ENCODE peak calls at places on chromosomes 5 and 9, in ten cellular contexts. One of them, this sample, is unnamed. For H4K20me1 and H3K4me1, the result is how much of the 10 kb centered on the place peaks cover.

GRCh38 chr9:134134949-134135342 is 936 bp upstream of the WDR5 start:
- DNase-seq in neural progenitor cell: no peak
- DNase-seq in GM23248: no peak
- DNase-seq in HepG2: no peak
- DNase-seq in HCT116: no peak
- DNase-seq in IMR-90: no peak
- DNase-seq in H1: no peak
- DNase-seq in mammary epithelial cell: peak
- DNase-seq in PC-3: peak
- DNase-seq in MM.1S: peak
- DNase-seq in this sample: no peak

GRCh38 chr9:38431101-38431500 is 6.8 kb upstream of the IGFBPL1 start:
- DNase-seq in PC-3: no peak
- DNase-seq in H1: no peak
- DNase-seq in GM23248: no peak
- DNase-seq in mammary epithelial cell: no peak
- DNase-seq in IMR-90: no peak
- DNase-seq in neural progenitor cell: no peak
- DNase-seq in HCT116: no peak
- DNase-seq in HepG2: no peak
- DNase-seq in MM.1S: no peak
- DNase-seq in this sample: no peak

GRCh38 chr5:163696270-163696887 is 191.0 kb downstream of the MAT2B start:
- DNase-seq in MM.1S: peak
- DNase-seq in HepG2: peak
- DNase-seq in mammary epithelial cell: peak
- DNase-seq in IMR-90: peak
- DNase-seq in neural progenitor cell: peak
- DNase-seq in GM23248: peak
- DNase-seq in PC-3: peak
- DNase-seq in HCT116: peak
- DNase-seq in H1: peak
- DNase-seq in this sample: peak

GRCh38 chr9:109311281-109311680 is 9.6 kb downstream of the EPB41L4B start:
- DNase-seq in H1: no peak
- DNase-seq in MM.1S: no peak
- DNase-seq in mammary epithelial cell: peak
- DNase-seq in PC-3: no peak
- DNase-seq in neural progenitor cell: no peak
- DNase-seq in HepG2: no peak
- DNase-seq in HCT116: no peak
- DNase-seq in GM23248: peak
- DNase-seq in IMR-90: peak
- DNase-seq in this sample: no peak

GRCh38 chr9:85528142-85528541 is 213.6 kb downstream of the AGTPBP1 start:
- DNase-seq in HCT116: no peak
- DNase-seq in MM.1S: no peak
- DNase-seq in H1: no peak
- DNase-seq in neural progenitor cell: no peak
- DNase-seq in PC-3: no peak
- DNase-seq in HepG2: no peak
- DNase-seq in mammary epithelial cell: no peak
- DNase-seq in GM23248: no peak
- DNase-seq in IMR-90: no peak
- DNase-seq in this sample: no peak

GRCh38 chr5:107461770-107462169 is 209.0 kb downstream of the EFNA5 start:
- DNase-seq in MM.1S: no peak
- DNase-seq in IMR-90: no peak
- DNase-seq in GM23248: no peak
- DNase-seq in neural progenitor cell: no peak
- DNase-seq in mammary epithelial cell: no peak
- DNase-seq in PC-3: no peak
- DNase-seq in HepG2: no peak
- DNase-seq in H1: no peak
- DNase-seq in HCT116: no peak
- DNase-seq in this sample: no peak

GRCh38 chr9:115135786-115136185 is 17.8 kb upstream of the TNC start:
- DNase-seq in MM.1S: no peak
- DNase-seq in neural progenitor cell: no peak
- DNase-seq in IMR-90: peak
- DNase-seq in HepG2: no peak
- DNase-seq in GM23248: peak
- DNase-seq in mammary epithelial cell: no peak
- DNase-seq in PC-3: no peak
- DNase-seq in H1: no peak
- DNase-seq in HCT116: no peak
- DNase-seq in this sample: no peak

GRCh38 chr9:110900451-110900850 is 137.8 kb downstream of the LPAR1 start:
- DNase-seq in HCT116: no peak
- DNase-seq in MM.1S: no peak
- DNase-seq in GM23248: peak
- DNase-seq in IMR-90: peak
- DNase-seq in HepG2: no peak
- DNase-seq in mammary epithelial cell: no peak
- DNase-seq in PC-3: peak
- DNase-seq in H1: no peak
- DNase-seq in neural progenitor cell: no peak
- DNase-seq in this sample: no peak

GRCh38 chr9:70411930-70412677 is 2.4 kb downstream of the KLF9 start:
- DNase-seq in mammary epithelial cell: peak
- DNase-seq in HCT116: peak
- DNase-seq in MM.1S: peak
- DNase-seq in IMR-90: peak
- DNase-seq in H1: peak
- DNase-seq in PC-3: no peak
- DNase-seq in neural progenitor cell: no peak
- DNase-seq in HepG2: peak
- DNase-seq in GM23248: peak
- DNase-seq in this sample: no peak

GRCh38 chr5:51484326-51484725 is 101.1 kb downstream of the ISL1 start:
- DNase-seq in GM23248: no peak
- DNase-seq in PC-3: no peak
- DNase-seq in MM.1S: no peak
- DNase-seq in HCT116: no peak
- DNase-seq in mammary epithelial cell: no peak
- DNase-seq in neural progenitor cell: no peak
- DNase-seq in HepG2: no peak
- DNase-seq in H1: no peak
- DNase-seq in IMR-90: no peak
- DNase-seq in this sample: no peak

GRCh38 chr5:131355972-131356528 is 92.2 kb downstream of the CDC42SE2 start:
- DNase-seq in H1: no peak
- DNase-seq in PC-3: no peak
- DNase-seq in mammary epithelial cell: no peak
- DNase-seq in GM23248: peak
- DNase-seq in HCT116: no peak
- DNase-seq in neural progenitor cell: no peak
- DNase-seq in IMR-90: peak
- DNase-seq in HepG2: no peak
- DNase-seq in MM.1S: no peak
- DNase-seq in this sample: no peak

GRCh38 chr5:40429258-40430111 is 250.2 kb upstream of the PTGER4 start:
- DNase-seq in GM23248: peak
- DNase-seq in PC-3: peak
- DNase-seq in HCT116: no peak
- DNase-seq in MM.1S: no peak
- DNase-seq in mammary epithelial cell: peak
- DNase-seq in neural progenitor cell: no peak
- DNase-seq in IMR-90: peak
- DNase-seq in H1: no peak
- DNase-seq in HepG2: no peak
- DNase-seq in this sample: no peak

GRCh38 chr5:115450741-115451140 is 93.8 kb downstream of the FEM1C start:
- DNase-seq in HCT116: no peak
- DNase-seq in IMR-90: peak
- DNase-seq in H1: no peak
- DNase-seq in PC-3: no peak
- DNase-seq in mammary epithelial cell: peak
- DNase-seq in HepG2: no peak
- DNase-seq in neural progenitor cell: no peak
- DNase-seq in GM23248: peak
- DNase-seq in MM.1S: no peak
- DNase-seq in this sample: no peak

GRCh38 chr5:159548517-159548916 is 218.2 kb upstream of the IL12B start:
- DNase-seq in HCT116: no peak
- DNase-seq in H1: no peak
- DNase-seq in MM.1S: no peak
- DNase-seq in PC-3: no peak
- DNase-seq in neural progenitor cell: no peak
- DNase-seq in mammary epithelial cell: no peak
- DNase-seq in IMR-90: no peak
- DNase-seq in HepG2: no peak
- DNase-seq in GM23248: no peak
- DNase-seq in this sample: no peak

GRCh38 chr9:134618163-134618822 is 23.3 kb upstream of the COL5A1 start:
- DNase-seq in mammary epithelial cell: no peak
- DNase-seq in H1: no peak
- DNase-seq in HCT116: no peak
- DNase-seq in neural progenitor cell: no peak
- DNase-seq in GM23248: peak
- DNase-seq in HepG2: no peak
- DNase-seq in MM.1S: no peak
- DNase-seq in PC-3: no peak
- DNase-seq in IMR-90: no peak
- DNase-seq in this sample: no peak

GRCh38 chr5:135695656-135696055 is 116.9 kb upstream of the CXCL14 start:
- DNase-seq in HepG2: no peak
- DNase-seq in IMR-90: no peak
- DNase-seq in neural progenitor cell: no peak
- DNase-seq in PC-3: no peak
- DNase-seq in HCT116: no peak
- DNase-seq in MM.1S: no peak
- DNase-seq in mammary epithelial cell: no peak
- DNase-seq in GM23248: no peak
- DNase-seq in H1: peak
- DNase-seq in this sample: no peak

GRCh38 chr5:10310073-10310779 is 2.5 kb upstream of the CMBL start:
- DNase-seq in HCT116: peak
- DNase-seq in MM.1S: peak
- DNase-seq in IMR-90: peak
- DNase-seq in PC-3: peak
- DNase-seq in mammary epithelial cell: peak
- DNase-seq in GM23248: peak
- DNase-seq in neural progenitor cell: no peak
- DNase-seq in H1: no peak
- DNase-seq in HepG2: peak
- DNase-seq in this sample: no peak

GRCh38 chr9:35645736-35646582 is 4.8 kb downstream of the SIT1 start:
- DNase-seq in PC-3: peak
- DNase-seq in HepG2: peak
- DNase-seq in HCT116: peak
- DNase-seq in neural progenitor cell: peak
- DNase-seq in IMR-90: no peak
- DNase-seq in MM.1S: peak
- DNase-seq in H1: peak
- DNase-seq in mammary epithelial cell: peak
- DNase-seq in GM23248: peak
- DNase-seq in this sample: no peak
- H4K20me1 ChIP-seq in PC-3: under half
- H4K20me1 ChIP-seq in HepG2: under half
- H4K20me1 ChIP-seq in HCT116: under half
- H4K20me1 ChIP-seq in neural progenitor cell: under half
- H4K20me1 ChIP-seq in IMR-90: under half
- H4K20me1 ChIP-seq in MM.1S: under half
- H4K20me1 ChIP-seq in H1: under half
- H4K20me1 ChIP-seq in mammary epithelial cell: under half
- H4K20me1 ChIP-seq in GM23248: under half
- H4K20me1 ChIP-seq in this sample: under half

DNA sequence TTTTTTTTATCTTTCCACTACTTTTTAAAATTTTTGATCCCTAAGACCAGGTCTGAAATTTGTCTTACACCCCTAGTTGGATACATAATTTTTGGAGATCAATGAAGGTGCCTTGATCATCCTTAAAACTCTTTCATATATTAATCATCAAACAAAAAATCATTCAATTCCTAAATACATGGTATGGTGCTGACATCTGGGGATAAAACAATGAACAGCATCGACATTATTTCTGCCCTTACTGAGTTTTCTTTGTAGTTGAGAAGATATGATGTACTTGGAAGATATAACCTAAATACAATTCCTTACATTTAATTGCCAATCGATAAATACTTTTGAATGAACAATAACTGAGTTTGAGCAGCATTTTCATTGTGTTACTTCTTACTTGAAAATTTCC is 18.3 kb downstream of the SPINK9 start:
- DNase-seq in GM23248: no peak
- DNase-seq in neural progenitor cell: no peak
- DNase-seq in HepG2: no peak
- DNase-seq in MM.1S: no peak
- DNase-seq in IMR-90: no peak
- DNase-seq in mammary epithelial cell: no peak
- DNase-seq in HCT116: no peak
- DNase-seq in H1: no peak
- DNase-seq in PC-3: peak
- DNase-seq in this sample: no peak
- H3K4me1 ChIP-seq in GM23248: under half
- H3K4me1 ChIP-seq in neural progenitor cell: under half
- H3K4me1 ChIP-seq in HepG2: under half
- H3K4me1 ChIP-seq in MM.1S: under half
- H3K4me1 ChIP-seq in IMR-90: under half
- H3K4me1 ChIP-seq in mammary epithelial cell: under half
- H3K4me1 ChIP-seq in HCT116: under half
- H3K4me1 ChIP-seq in H1: under half
- H3K4me1 ChIP-seq in PC-3: under half
- H3K4me1 ChIP-seq in this sample: under half

DNA sequence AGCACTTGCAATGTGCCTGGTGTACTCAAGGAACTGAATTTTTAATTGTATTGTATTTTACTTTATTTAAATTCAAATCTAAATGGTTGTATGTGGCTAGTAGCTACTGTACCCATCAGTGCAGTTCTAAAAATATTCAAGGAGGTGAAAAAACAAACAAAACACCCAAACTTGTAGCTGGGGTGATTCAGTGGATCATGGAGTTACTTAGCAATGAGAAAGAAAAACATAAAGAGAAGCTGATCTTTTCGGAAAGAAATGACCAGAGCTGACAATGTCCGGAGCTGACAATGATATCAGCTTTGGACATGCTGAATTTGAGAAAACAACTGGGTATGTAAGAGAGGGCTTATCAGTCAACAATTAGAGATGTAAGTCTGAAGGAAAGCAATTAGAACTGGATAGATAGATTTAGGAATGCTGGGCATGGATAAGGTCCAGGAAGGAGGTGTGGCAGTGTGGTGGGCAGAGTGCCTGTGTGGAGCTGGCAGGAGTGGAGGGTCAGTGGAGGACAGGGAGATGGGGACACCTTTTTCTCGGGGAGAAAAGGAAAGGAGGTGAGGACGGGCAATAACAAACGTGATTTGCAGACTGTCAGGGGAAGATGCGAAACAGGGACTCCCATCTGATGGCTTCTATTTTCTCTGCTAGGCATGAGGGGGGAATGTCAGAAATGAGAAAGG is 113.2 kb downstream of the DCP2 start:
- DNase-seq in mammary epithelial cell: no peak
- DNase-seq in PC-3: no peak
- DNase-seq in MM.1S: no peak
- DNase-seq in H1: no peak
- DNase-seq in IMR-90: peak
- DNase-seq in GM23248: peak
- DNase-seq in neural progenitor cell: no peak
- DNase-seq in HepG2: no peak
- DNase-seq in HCT116: no peak
- DNase-seq in this sample: no peak
- H3K9ac ChIP-seq in mammary epithelial cell: no peak
- H3K9ac ChIP-seq in PC-3: no peak
- H3K9ac ChIP-seq in MM.1S: no peak
- H3K9ac ChIP-seq in H1: no peak
- H3K9ac ChIP-seq in IMR-90: no peak
- H3K9ac ChIP-seq in GM23248: no peak
- H3K9ac ChIP-seq in neural progenitor cell: no peak
- H3K9ac ChIP-seq in HepG2: no peak
- H3K9ac ChIP-seq in HCT116: no peak
- H3K9ac ChIP-seq in this sample: no peak

GRCh38 chr9:124756011-124756410 is 15.1 kb downstream of the NR6A1 start:
- DNase-seq in GM23248: no peak
- DNase-seq in MM.1S: no peak
- DNase-seq in H1: no peak
- DNase-seq in mammary epithelial cell: no peak
- DNase-seq in IMR-90: no peak
- DNase-seq in PC-3: no peak
- DNase-seq in neural progenitor cell: no peak
- DNase-seq in HepG2: no peak
- DNase-seq in HCT116: no peak
- DNase-seq in this sample: no peak
- H4K20me1 ChIP-seq in GM23248: under half
- H4K20me1 ChIP-seq in MM.1S: under half
- H4K20me1 ChIP-seq in H1: under half
- H4K20me1 ChIP-seq in mammary epithelial cell: under half
- H4K20me1 ChIP-seq in IMR-90: under half
- H4K20me1 ChIP-seq in PC-3: under half
- H4K20me1 ChIP-seq in neural progenitor cell: half or more
- H4K20me1 ChIP-seq in HepG2: under half
- H4K20me1 ChIP-seq in HCT116: under half
- H4K20me1 ChIP-seq in this sample: under half

This sample was measured in Karpas-422.